ENCODE peak calls at places on chromosomes 7 and 10, in nine cellular contexts. E, C, S, X, R, B, I, T and U are unnamed samples.
A peak's percentile ranks its signal among the peaks of the same experiment; 100 is the strongest.

GRCh38 chr10:91587710-91588638 is 44.9 kb downstream of the PPP1R3C start:
- DNase-seq in B (no peak), T (peak; percentile 88), R (no peak), S (peak; percentile 81), C (no peak), E (no peak), X (no peak), I (no peak), U (no peak)

GRCh38 chr7:63012633-63013183 is 985.9 kb upstream of the ZNF722 start:
- DNase-seq in E (no peak), C (no peak), X (no peak), R (no peak), S (no peak), T (no peak), I (no peak), B (no peak), U (no peak)

GRCh38 chr7:88429382-88429781 is 122.7 kb upstream of the STEAP4 start:
- DNase-seq in R (no peak), X (no peak), S (no peak), C (no peak), B (no peak), T (no peak), E (no peak), I (no peak), U (no peak)

GRCh38 chr7:85413718-85414117 is 226.9 kb upstream of the SEMA3D start:
- DNase-seq in B (no peak), R (no peak), I (no peak), C (no peak), E (no peak), S (peak; percentile 21), X (no peak), T (no peak), U (no peak)

GRCh38 chr10:94183666-94184264 is 179.0 kb downstream of the NOC3L start:
- DNase-seq in X (no peak), I (no peak), E (no peak), T (peak; percentile 84), C (no peak), R (no peak), B (no peak), S (peak; percentile 96), U (no peak)

GRCh38 chr7:158375034-158375433 is 212.6 kb downstream of the PTPRN2 start:
- DNase-seq in R (no peak), T (no peak), E (no peak), I (no peak), C (no peak), B (no peak), S (no peak), X (no peak), U (no peak)

GRCh38 chr10:21257191-21257590 is 268.3 kb downstream of the SKIDA1 start:
- DNase-seq in R (no peak), I (no peak), C (no peak), E (no peak), T (no peak), X (no peak), B (no peak), S (no peak), U (no peak)

GRCh38 chr7:45078199-45078681 is 10.5 kb downstream of the NACAD start:
- DNase-seq in S (no peak), C (no peak), E (no peak), T (no peak), R (no peak), X (no peak), I (peak; percentile 21), B (no peak), U (no peak)

GRCh38 chr10:57218382-57218781 is 857.3 kb upstream of the ZWINT start:
- DNase-seq in C (no peak), E (no peak), R (no peak), T (no peak), S (no peak), B (no peak), I (no peak), X (no peak), U (no peak)

GRCh38 chr7:102988631-102989030 is 75.8 kb downstream of the LRRC17 start:
- DNase-seq in E (no peak), B (no peak), S (no peak), C (no peak), T (no peak), R (no peak), X (no peak), I (no peak), U (no peak)

GRCh38 chr10:73136627-73137026 is 26.4 kb downstream of the NUDT13 start:
- DNase-seq in R (no peak), E (no peak), B (no peak), S (no peak), I (no peak), X (no peak), C (no peak), T (no peak), U (no peak)

GRCh38 chr7:12756841-12757240 is 69.4 kb downstream of the ARL4A start:
- DNase-seq in B (no peak), R (no peak), I (no peak), X (no peak), E (no peak), C (no peak), T (no peak), S (no peak), U (no peak)

GRCh38 chr10:97687785-97688781 is 1.0 kb upstream of the AVPI1 start:
- DNase-seq in I (no peak), R (no peak), B (no peak), E (no peak), C (no peak), T (peak; percentile 90), X (no peak), S (peak; percentile 48), U (no peak)

GRCh38 chr7:134351424-134351823 is 34.7 kb upstream of the SLC35B4 start:
- DNase-seq in E (no peak), S (no peak), I (no peak), R (no peak), C (no peak), T (no peak), B (no peak), X (no peak), U (no peak)

GRCh38 chr7:132592238-132592946 is 16.1 kb upstream of the PLXNA4 start:
- DNase-seq in R (no peak), S (no peak), B (no peak), E (no peak), T (no peak), X (no peak), C (no peak), I (no peak), U (no peak)

GRCh38 chr10:91617073-91617580 is 15.7 kb downstream of the PPP1R3C start:
- DNase-seq in C (no peak), S (peak; percentile 86), T (peak; percentile 78), B (no peak), E (no peak), I (no peak), R (no peak), X (no peak), U (no peak)